ENCODE peak calls at places on chromosomes 12 and 14, in four cellular contexts. L, D, E and S are unnamed samples.

GRCh38 chr14:87483651-87484260 is 509.2 kb downstream of the GALC start:
- DNase-seq in D (no peak), L (no peak), E (no peak), S (no peak)

GRCh38 chr14:101007765-101008164 is 104.2 kb upstream of the RTL1 start:
- DNase-seq in D (no peak), E (no peak), L (no peak), S (no peak)

GRCh38 chr12:32135967-32136366 is 29.3 kb downstream of the BICD1 start:
- DNase-seq in E (no peak), L (no peak), D (no peak), S (no peak)

GRCh38 chr14:68932219-68932618 is 46.9 kb downstream of the ACTN1 start:
- DNase-seq in D (no peak), L (no peak), E (no peak), S (no peak)

GRCh38 chr12:67661311-67662011 is 12.9 kb downstream of the DYRK2 start:
- DNase-seq in E (no peak), L (no peak), D (no peak), S (no peak)

GRCh38 chr12:6444704-6445688 is at the start of gene CD27:
- DNase-seq in E (no peak), D (no peak), L (no peak), S (no peak)

GRCh38 chr14:90534091-90534837 is 137.4 kb downstream of the CALM1 start:
- DNase-seq in L (no peak), D (no peak), E (no peak), S (no peak)

GRCh38 chr12:77247542-77247941 is 182.2 kb upstream of the E2F7 start:
- DNase-seq in E (no peak), D (no peak), L (no peak), S (no peak)

GRCh38 chr12:42090899-42091298 is 53.8 kb downstream of the GXYLT1 start:
- DNase-seq in L (no peak), E (no peak), D (no peak), S (no peak)